ENCODE peak calls at places on chromosomes 6 and 20, in ten cellular contexts. X, F, G, T, N, J, V, P, W and Q are unnamed samples.

GRCh38 chr6:166671434-166672061 is 44.5 kb upstream of the RPS6KA2 start:
- DNase-seq in G (no peak), W (no peak), X (no peak), T (no peak), N (no peak), J (no peak), P (peak), V (no peak), F (no peak), Q (no peak)

GRCh38 chr20:53070714-53071392 is 98.7 kb downstream of the TSHZ2 start:
- DNase-seq in W (no peak), F (no peak), P (no peak), V (no peak), X (no peak), G (no peak), J (no peak), N (no peak), T (peak), Q (no peak)

GRCh38 chr6:33201147-33201545 is 479 bp downstream of the SLC39A7 start:
- DNase-seq in X (no peak), T (no peak), F (no peak), G (no peak), P (no peak), W (no peak), N (no peak), J (no peak), V (no peak), Q (no peak)

GRCh38 chr20:58753267-58753928 is 60.8 kb downstream of the NPEPL1 start:
- DNase-seq in N (no peak), J (no peak), V (peak), F (no peak), W (no peak), X (no peak), P (no peak), T (peak), G (no peak), Q (no peak)

GRCh38 chr6:139126255-139126654 is 8.6 kb upstream of the HECA start:
- DNase-seq in X (peak), G (peak), V (no peak), F (peak), J (no peak), T (no peak), N (no peak), W (no peak), P (peak), Q (no peak)

GRCh38 chr6:140043357-140043756 is 668.9 kb upstream of the CITED2 start:
- DNase-seq in W (no peak), V (no peak), F (peak), T (no peak), G (no peak), P (peak), J (no peak), X (peak), N (no peak), Q (no peak)

GRCh38 chr20:63537525-63538203 is 488 bp upstream of the PTK6 start:
- DNase-seq in G (peak), J (peak), V (peak), X (peak), F (peak), N (peak), W (peak), P (peak), T (peak), Q (peak)

GRCh38 chr20:26167499-26167898 is 470.8 kb upstream of the ZNF337 start:
- DNase-seq in G (no peak), F (peak), P (peak), N (no peak), T (no peak), V (no peak), X (peak), W (no peak), J (no peak), Q (no peak)

GRCh38 chr20:49161428-49162152 is 26.5 kb downstream of the STAU1 start:
- DNase-seq in N (no peak), X (no peak), T (no peak), V (no peak), P (no peak), J (no peak), F (no peak), G (no peak), W (no peak), Q (no peak)

GRCh38 chr20:641516-641913 is 11.5 kb downstream of the SRXN1 start:
- DNase-seq in W (no peak), F (no peak), J (no peak), X (no peak), N (no peak), G (no peak), V (no peak), P (no peak), T (peak), Q (no peak)

GRCh38 chr20:17442588-17442987 is 88.6 kb downstream of the BFSP1 start:
- DNase-seq in W (no peak), P (no peak), N (no peak), X (no peak), G (no peak), V (no peak), F (no peak), J (no peak), T (peak), Q (no peak)

GRCh38 chr6:96898241-96898851 is 655 bp upstream of the NDUFAF4 start:
- DNase-seq in T (no peak), N (no peak), V (no peak), J (no peak), W (no peak), X (peak), G (no peak), F (peak), P (peak), Q (no peak)

GRCh38 chr6:119276211-119276610 is 73.3 kb downstream of the MAN1A1 start:
- DNase-seq in V (no peak), X (no peak), T (no peak), F (no peak), J (no peak), W (no peak), G (no peak), N (no peak), P (peak), Q (no peak)

GRCh38 chr6:83192871-83193746 is at the start of the genes PGM3 and RWDD2A:
- DNase-seq in J (peak), X (peak), N (peak), V (peak), W (peak), T (peak), F (peak), P (peak), G (peak), Q (peak)

GRCh38 chr6:10414766-10415592 is at the start of gene TFAP2A:
- DNase-seq in J (no peak), T (peak), W (no peak), N (no peak), X (peak), P (peak), V (no peak), G (no peak), F (peak), Q (no peak)

GRCh38 chr20:53171065-53171464 is 198.9 kb downstream of the TSHZ2 start:
- DNase-seq in V (no peak), J (no peak), F (no peak), T (no peak), G (no peak), W (no peak), X (no peak), P (no peak), N (no peak), Q (no peak)

GRCh38 chr6:65638047-65638831 is 68.8 kb downstream of the EYS start:
- DNase-seq in V (peak), F (no peak), P (no peak), X (no peak), T (peak), G (no peak), J (no peak), W (no peak), N (no peak), Q (no peak)

GRCh38 chr6:105282801-105283585 is 103.2 kb upstream of the POPDC3 start:
- DNase-seq in W (no peak), N (no peak), P (no peak), F (no peak), J (no peak), V (no peak), X (no peak), T (no peak), G (no peak), Q (no peak)

GRCh38 chr20:53763707-53764415 is 170.2 kb upstream of the ZNF217 start:
- DNase-seq in V (peak), T (peak), J (no peak), P (peak), F (peak), W (no peak), X (peak), N (peak), G (no peak), Q (no peak)

GRCh38 chr6:4055420-4056041 is 23.4 kb downstream of the FAM217A start:
- DNase-seq in F (peak), V (no peak), G (no peak), X (peak), J (no peak), P (peak), N (peak), W (no peak), T (no peak), Q (no peak)

GRCh38 chr6:97658090-97658489 is 375.1 kb upstream of the MMS22L start:
- DNase-seq in V (no peak), X (no peak), W (no peak), N (no peak), T (no peak), J (no peak), P (no peak), F (no peak), G (no peak), Q (no peak)

GRCh38 chr20:217266-217665 is 9.8 kb upstream of the DEFB129 start:
- DNase-seq in N (no peak), F (no peak), J (no peak), P (no peak), V (no peak), T (no peak), G (no peak), W (no peak), X (no peak), Q (no peak)

GRCh38 chr6:78962458-78962857 is 95.1 kb downstream of the IRAK1BP1 start:
- DNase-seq in T (no peak), X (no peak), J (no peak), P (no peak), F (no peak), W (no peak), N (no peak), G (no peak), V (no peak), Q (no peak)

GRCh38 chr6:154689654-154690053 is 43.6 kb upstream of the SCAF8 start:
- DNase-seq in X (no peak), W (no peak), J (no peak), P (no peak), G (no peak), N (no peak), T (no peak), V (no peak), F (no peak), Q (no peak)

GRCh38 chr6:138979365-138979764 is 8.7 kb downstream of the REPS1 start:
- DNase-seq in P (no peak), F (no peak), T (no peak), G (no peak), W (no peak), N (no peak), X (peak), J (no peak), V (no peak), Q (no peak)

GRCh38 chr6:45327956-45328522 is at the start of gene RUNX2:
- DNase-seq in J (no peak), W (no peak), V (no peak), X (peak), P (peak), N (no peak), G (no peak), T (no peak), F (peak), Q (no peak)

GRCh38 chr6:5671162-5671561 is 335.6 kb downstream of the NRN1 start:
- DNase-seq in P (peak), F (no peak), X (peak), G (no peak), V (no peak), N (no peak), W (no peak), T (no peak), J (no peak), Q (no peak)

GRCh38 chr6:136640132-136640915 is 90.1 kb upstream of the MAP7 start:
- DNase-seq in G (no peak), J (peak), V (no peak), T (no peak), X (peak), N (no peak), W (no peak), P (peak), F (peak), Q (no peak)

GRCh38 chr6:17269840-17270239 is 11.3 kb upstream of the RBM24 start:
- DNase-seq in T (no peak), J (no peak), V (no peak), F (peak), G (no peak), P (peak), N (no peak), X (peak), W (no peak), Q (no peak)

GRCh38 chr20:63896136-63896890 is 1.4 kb downstream of the DNAJC5 start:
- DNase-seq in V (peak), F (peak), X (peak), J (peak), T (peak), N (peak), G (peak), W (no peak), P (peak), Q (no peak)

GRCh38 chr6:84141506-84141905 is 85.9 kb downstream of the CEP162 start:
- DNase-seq in J (no peak), T (no peak), P (no peak), G (no peak), X (no peak), W (no peak), N (no peak), V (no peak), F (no peak), Q (no peak)

GRCh38 chr6:44906761-44907160 is 421.4 kb upstream of the RUNX2 start:
- DNase-seq in P (peak), X (no peak), T (no peak), W (no peak), N (no peak), V (no peak), G (no peak), F (no peak), J (no peak), Q (no peak)

GRCh38 chr20:6000851-6001250 is 50.4 kb downstream of the MCM8 start:
- DNase-seq in P (no peak), G (no peak), J (no peak), W (no peak), X (no peak), N (no peak), V (no peak), T (no peak), F (no peak), Q (no peak)

GRCh38 chr20:5991623-5992441 is 41.4 kb downstream of the MCM8 start:
- DNase-seq in X (peak), J (no peak), P (no peak), V (no peak), N (no peak), G (no peak), T (no peak), W (no peak), F (peak), Q (no peak)

GRCh38 chr20:5990946-5991345 is 40.5 kb downstream of the MCM8 start:
- DNase-seq in N (no peak), G (no peak), T (no peak), V (no peak), J (no peak), P (no peak), W (no peak), F (no peak), X (no peak), Q (no peak)

GRCh38 chr20:5999783-6000182 is 49.3 kb downstream of the MCM8 start:
- DNase-seq in G (no peak), P (no peak), V (no peak), F (no peak), N (no peak), X (no peak), W (no peak), T (no peak), J (no peak), Q (no peak)

GRCh38 chr20:5996765-5997164 is 46.3 kb downstream of the MCM8 start:
- DNase-seq in T (peak), J (no peak), N (no peak), V (no peak), F (no peak), X (no peak), P (no peak), G (peak), W (no peak), Q (no peak)
- TF ChIP-seq CTCF in T (no peak), J (no peak), N (no peak), V (no peak), F (no peak), X (no peak), P (no peak), G (no peak), W (no peak), Q (no peak)

GRCh38 chr6:112877134-112878100 is 530.3 kb downstream of the RFPL4B start:
- DNase-seq in F (peak), G (no peak), X (peak), P (peak), T (peak), W (no peak), V (no peak), N (no peak), J (no peak), Q (no peak)
- TF ChIP-seq CTCF in F (peak), G (no peak), X (peak), P (peak), T (no peak), W (no peak), V (no peak), N (no peak), J (no peak), Q (peak)

DNA sequence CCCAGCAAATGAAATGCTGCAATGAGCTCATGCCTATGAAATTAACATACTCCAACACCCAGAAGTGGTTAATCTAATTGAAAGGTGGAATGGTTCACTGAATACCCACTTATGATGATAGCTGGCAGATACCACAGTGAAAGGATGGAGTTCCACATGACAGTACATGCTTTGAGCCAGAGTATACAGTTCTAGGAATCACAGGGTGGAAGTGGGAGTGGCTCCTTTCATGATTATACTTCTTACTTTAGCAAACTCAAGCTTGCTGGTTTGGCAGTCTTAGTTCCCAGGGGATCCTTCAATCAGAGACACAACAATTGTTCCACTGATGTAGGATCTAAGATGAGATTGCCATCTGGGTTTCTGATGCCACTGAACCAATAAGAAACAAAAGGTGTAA is 21.5 kb downstream of the CD164 start:
- DNase-seq in V (no peak), G (no peak), T (no peak), J (no peak), W (no peak), P (peak), F (no peak), X (no peak), N (no peak), Q (no peak)
- TF ChIP-seq CTCF in V (no peak), G (no peak), T (no peak), J (no peak), W (no peak), P (no peak), F (no peak), X (no peak), N (no peak), Q (no peak)

DNA sequence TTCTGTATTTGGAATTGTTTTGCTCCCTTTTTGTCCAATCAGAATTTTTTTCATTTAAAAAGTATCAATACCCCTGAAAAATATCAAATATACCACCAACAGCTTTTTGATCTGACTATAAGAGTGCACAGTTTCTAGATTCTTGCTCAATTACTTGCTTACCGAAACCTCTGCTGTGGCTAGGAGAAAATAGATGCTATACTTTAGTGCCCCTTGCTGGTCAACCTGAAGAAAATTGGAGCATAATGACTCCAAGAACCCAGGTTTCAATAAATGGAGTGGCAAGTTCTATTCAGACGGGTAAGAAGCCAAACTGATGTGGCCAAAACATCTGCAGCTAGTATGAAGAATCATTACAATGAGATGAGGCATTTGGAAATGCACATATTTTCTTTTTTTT is 91.4 kb upstream of the SASH1 start:
- DNase-seq in T (peak), X (peak), W (no peak), P (peak), G (no peak), V (no peak), N (no peak), F (peak), J (no peak), Q (no peak)
- TF ChIP-seq CTCF in T (peak), X (peak), W (peak), P (peak), G (no peak), V (no peak), N (peak), F (peak), J (peak), Q (peak)

DNA sequence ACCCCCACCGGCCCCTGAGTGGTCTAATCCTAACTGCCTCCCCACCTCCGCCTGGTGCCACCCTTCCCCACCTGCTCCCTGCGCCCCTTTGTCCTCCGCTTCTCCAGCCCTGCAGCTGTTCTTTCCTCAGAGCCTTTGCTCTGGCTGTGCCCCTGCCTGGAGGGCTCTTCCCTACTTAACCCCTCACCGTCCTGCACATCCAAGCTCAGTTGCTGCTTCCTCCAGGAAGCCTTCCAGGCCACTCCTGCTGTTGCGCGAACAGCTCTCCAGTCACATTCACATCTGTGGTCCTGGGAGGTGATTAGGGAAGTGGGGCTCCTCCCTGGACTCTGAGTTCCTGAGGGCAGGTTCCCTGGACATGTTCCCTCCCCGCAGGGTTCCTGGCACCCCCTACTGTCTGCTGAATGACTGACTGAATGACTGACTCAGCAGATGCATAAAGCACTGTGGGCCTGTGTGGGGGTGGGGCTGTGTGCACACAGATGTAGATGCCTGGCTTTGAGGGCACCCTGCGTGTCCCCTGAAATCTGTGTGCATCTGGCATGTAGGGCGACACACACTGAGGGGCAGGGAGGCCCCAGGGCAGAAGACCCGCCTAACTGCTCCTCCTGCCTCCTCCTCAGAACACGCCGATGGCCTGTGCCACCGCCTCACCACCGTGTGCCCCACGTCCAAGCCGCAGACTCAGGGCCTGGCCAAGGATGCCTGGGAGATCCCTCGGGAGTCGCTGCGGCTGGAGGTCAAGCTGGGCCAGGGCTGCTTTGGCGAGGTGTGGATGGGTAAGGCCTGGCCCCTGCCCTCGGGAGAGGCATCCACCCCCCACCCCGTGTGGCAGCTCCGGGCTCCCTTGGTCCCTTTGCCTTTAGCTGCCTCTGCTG is 51.4 kb downstream of the SRC start:
- DNase-seq in T (peak), G (no peak), P (no peak), X (no peak), N (no peak), V (no peak), W (no peak), J (no peak), F (peak), Q (no peak)
- TF ChIP-seq CTCF in T (no peak), G (no peak), P (no peak), X (no peak), N (no peak), V (no peak), W (no peak), J (no peak), F (peak), Q (no peak)

GRCh38 chr6:43006251-43006650 is 7.5 kb downstream of the MEA1 start:
- DNase-seq in P (no peak), N (no peak), J (no peak), F (no peak), W (no peak), X (no peak), T (no peak), V (no peak), G (no peak), Q (no peak)

GRCh38 chr6:43011207-43011606 is 2.5 kb downstream of the MEA1 start:
- DNase-seq in X (no peak), F (no peak), N (no peak), P (no peak), G (no peak), V (no peak), T (peak), J (no peak), W (no peak), Q (no peak)

GRCh38 chr6:43007126-43007525 is 6.6 kb downstream of the MEA1 start:
- DNase-seq in W (no peak), F (no peak), T (no peak), J (no peak), G (no peak), X (no peak), N (no peak), V (no peak), P (no peak), Q (no peak)

GRCh38 chr6:43012364-43012763 is 1.4 kb downstream of the MEA1 start:
- DNase-seq in G (no peak), W (no peak), V (no peak), T (no peak), N (no peak), P (no peak), X (no peak), J (no peak), F (no peak), Q (no peak)

GRCh38 chr6:43009124-43009523 is 4.6 kb downstream of the MEA1 start:
- DNase-seq in N (peak), W (no peak), J (no peak), F (peak), V (no peak), P (peak), G (peak), T (peak), X (peak), Q (no peak)
- TF ChIP-seq CTCF in N (no peak), W (peak), J (no peak), F (peak), V (peak), P (peak), G (peak), T (peak), X (peak), Q (peak)